ENCODE peak calls at places on chromosomes 5 and 9, in six cellular contexts. One of them, this sample, is unnamed.

GRCh38 chr9:106874031-106874430 is 11.1 kb downstream of the ZNF462 start:
- DNase-seq in thoracic aorta: no peak
- DNase-seq in fibroblast of pulmonary artery: no peak
- DNase-seq in left ventricle myocardium inferior: no peak
- DNase-seq in fibroblast of mammary gland: no peak
- DNase-seq in dorsolateral prefrontal cortex: no peak
- DNase-seq in this sample: no peak

GRCh38 chr5:154190652-154191304 is at the start of gene GALNT10:
- DNase-seq in dorsolateral prefrontal cortex: no peak
- DNase-seq in fibroblast of mammary gland: peak
- DNase-seq in thoracic aorta: no peak
- DNase-seq in fibroblast of pulmonary artery: peak
- DNase-seq in left ventricle myocardium inferior: peak
- DNase-seq in this sample: no peak

GRCh38 chr9:15187589-15187988 is 119.4 kb downstream of the TTC39B start:
- DNase-seq in dorsolateral prefrontal cortex: no peak
- DNase-seq in fibroblast of mammary gland: no peak
- DNase-seq in thoracic aorta: no peak
- DNase-seq in left ventricle myocardium inferior: no peak
- DNase-seq in fibroblast of pulmonary artery: no peak
- DNase-seq in this sample: no peak

GRCh38 chr5:154430961-154431630 is 14.7 kb upstream of the SAP30L start:
- DNase-seq in fibroblast of pulmonary artery: no peak
- DNase-seq in thoracic aorta: no peak
- DNase-seq in left ventricle myocardium inferior: no peak
- DNase-seq in fibroblast of mammary gland: no peak
- DNase-seq in dorsolateral prefrontal cortex: no peak
- DNase-seq in this sample: no peak

GRCh38 chr5:134113908-134114875 is at the start of gene TCF7:
- DNase-seq in left ventricle myocardium inferior: peak
- DNase-seq in fibroblast of mammary gland: peak
- DNase-seq in fibroblast of pulmonary artery: peak
- DNase-seq in thoracic aorta: peak
- DNase-seq in dorsolateral prefrontal cortex: no peak
- DNase-seq in this sample: peak

GRCh38 chr5:179302499-179303185 is 42.6 kb downstream of the ADAMTS2 start:
- DNase-seq in left ventricle myocardium inferior: no peak
- DNase-seq in fibroblast of mammary gland: no peak
- DNase-seq in dorsolateral prefrontal cortex: no peak
- DNase-seq in thoracic aorta: no peak
- DNase-seq in fibroblast of pulmonary artery: no peak
- DNase-seq in this sample: no peak

GRCh38 chr5:127849891-127850290 is 146.7 kb downstream of the CCDC192 start:
- DNase-seq in left ventricle myocardium inferior: no peak
- DNase-seq in fibroblast of pulmonary artery: no peak
- DNase-seq in thoracic aorta: no peak
- DNase-seq in fibroblast of mammary gland: no peak
- DNase-seq in dorsolateral prefrontal cortex: no peak
- DNase-seq in this sample: no peak

GRCh38 chr9:136025481-136025880 is 64.3 kb upstream of the UBAC1 start:
- DNase-seq in fibroblast of pulmonary artery: no peak
- DNase-seq in fibroblast of mammary gland: no peak
- DNase-seq in thoracic aorta: no peak
- DNase-seq in dorsolateral prefrontal cortex: no peak
- DNase-seq in left ventricle myocardium inferior: no peak
- DNase-seq in this sample: no peak

GRCh38 chr5:100840364-100840763 is 62.7 kb downstream of the ST8SIA4 start:
- DNase-seq in fibroblast of mammary gland: peak
- DNase-seq in thoracic aorta: no peak
- DNase-seq in fibroblast of pulmonary artery: peak
- DNase-seq in left ventricle myocardium inferior: no peak
- DNase-seq in dorsolateral prefrontal cortex: no peak
- DNase-seq in this sample: no peak

GRCh38 chr9:134419684-134420076 is 93.4 kb downstream of the RXRA start:
- DNase-seq in fibroblast of mammary gland: no peak
- DNase-seq in left ventricle myocardium inferior: no peak
- DNase-seq in thoracic aorta: no peak
- DNase-seq in fibroblast of pulmonary artery: no peak
- DNase-seq in dorsolateral prefrontal cortex: no peak
- DNase-seq in this sample: no peak

GRCh38 chr5:164818440-164818839 is 1313.0 kb downstream of the MAT2B start:
- DNase-seq in dorsolateral prefrontal cortex: no peak
- DNase-seq in thoracic aorta: no peak
- DNase-seq in fibroblast of pulmonary artery: no peak
- DNase-seq in left ventricle myocardium inferior: no peak
- DNase-seq in fibroblast of mammary gland: no peak
- DNase-seq in this sample: no peak

GRCh38 chr5:141369994-141370848 is at the start of gene PCDHGB3:
- DNase-seq in left ventricle myocardium inferior: peak
- DNase-seq in thoracic aorta: no peak
- DNase-seq in fibroblast of pulmonary artery: peak
- DNase-seq in fibroblast of mammary gland: peak
- DNase-seq in dorsolateral prefrontal cortex: no peak
- DNase-seq in this sample: no peak

GRCh38 chr9:76143834-76144233 is 250.4 kb downstream of the RFK start:
- DNase-seq in dorsolateral prefrontal cortex: no peak
- DNase-seq in left ventricle myocardium inferior: no peak
- DNase-seq in thoracic aorta: no peak
- DNase-seq in fibroblast of pulmonary artery: no peak
- DNase-seq in fibroblast of mammary gland: no peak
- DNase-seq in this sample: no peak

GRCh38 chr9:136212345-136212950 is 7.5 kb upstream of the LHX3 start:
- DNase-seq in dorsolateral prefrontal cortex: no peak
- DNase-seq in left ventricle myocardium inferior: no peak
- DNase-seq in thoracic aorta: no peak
- DNase-seq in fibroblast of mammary gland: no peak
- DNase-seq in fibroblast of pulmonary artery: no peak
- DNase-seq in this sample: no peak

GRCh38 chr5:135212361-135213033 is 178.5 kb upstream of the PITX1 start:
- DNase-seq in fibroblast of mammary gland: no peak
- DNase-seq in left ventricle myocardium inferior: no peak
- DNase-seq in thoracic aorta: no peak
- DNase-seq in dorsolateral prefrontal cortex: no peak
- DNase-seq in fibroblast of pulmonary artery: no peak
- DNase-seq in this sample: no peak

GRCh38 chr9:133715295-133715865 is 22.8 kb downstream of the SARDH start:
- DNase-seq in fibroblast of pulmonary artery: peak
- DNase-seq in thoracic aorta: no peak
- DNase-seq in left ventricle myocardium inferior: peak
- DNase-seq in dorsolateral prefrontal cortex: no peak
- DNase-seq in fibroblast of mammary gland: peak
- DNase-seq in this sample: no peak

GRCh38 chr5:109996246-109996645 is 306.5 kb downstream of the MAN2A1 start:
- DNase-seq in left ventricle myocardium inferior: no peak
- DNase-seq in fibroblast of mammary gland: peak
- DNase-seq in thoracic aorta: no peak
- DNase-seq in dorsolateral prefrontal cortex: no peak
- DNase-seq in fibroblast of pulmonary artery: no peak
- DNase-seq in this sample: no peak

GRCh38 chr9:70519912-70520724 is 105.7 kb upstream of the KLF9 start:
- DNase-seq in dorsolateral prefrontal cortex: no peak
- DNase-seq in fibroblast of mammary gland: no peak
- DNase-seq in thoracic aorta: no peak
- DNase-seq in left ventricle myocardium inferior: no peak
- DNase-seq in fibroblast of pulmonary artery: no peak
- DNase-seq in this sample: no peak

GRCh38 chr5:177443144-177443983 is 3.2 kb upstream of the PRR7 start:
- DNase-seq in fibroblast of pulmonary artery: no peak
- DNase-seq in dorsolateral prefrontal cortex: no peak
- DNase-seq in left ventricle myocardium inferior: no peak
- DNase-seq in fibroblast of mammary gland: no peak
- DNase-seq in thoracic aorta: no peak
- DNase-seq in this sample: no peak

GRCh38 chr9:137326436-137327060 is 24.5 kb upstream of the NRARP start:
- DNase-seq in fibroblast of mammary gland: no peak
- DNase-seq in thoracic aorta: no peak
- DNase-seq in left ventricle myocardium inferior: no peak
- DNase-seq in dorsolateral prefrontal cortex: no peak
- DNase-seq in fibroblast of pulmonary artery: no peak
- DNase-seq in this sample: no peak

GRCh38 chr9:127050581-127050980 is 71.9 kb downstream of the ANGPTL2 start:
- DNase-seq in thoracic aorta: no peak
- DNase-seq in fibroblast of pulmonary artery: no peak
- DNase-seq in dorsolateral prefrontal cortex: no peak
- DNase-seq in left ventricle myocardium inferior: no peak
- DNase-seq in fibroblast of mammary gland: no peak
- DNase-seq in this sample: no peak

GRCh38 chr9:129561594-129562281 is 59.2 kb downstream of the C9orf50 start:
- DNase-seq in left ventricle myocardium inferior: no peak
- DNase-seq in fibroblast of pulmonary artery: no peak
- DNase-seq in thoracic aorta: no peak
- DNase-seq in fibroblast of mammary gland: no peak
- DNase-seq in dorsolateral prefrontal cortex: no peak
- DNase-seq in this sample: no peak

GRCh38 chr9:137130176-137130755 is 8.7 kb upstream of the GRIN1 start:
- DNase-seq in dorsolateral prefrontal cortex: no peak
- DNase-seq in fibroblast of pulmonary artery: no peak
- DNase-seq in thoracic aorta: no peak
- DNase-seq in fibroblast of mammary gland: peak
- DNase-seq in left ventricle myocardium inferior: no peak
- DNase-seq in this sample: no peak

GRCh38 chr5:126499742-126500396 is 76.7 kb downstream of the GRAMD2B start:
- DNase-seq in left ventricle myocardium inferior: no peak
- DNase-seq in fibroblast of pulmonary artery: peak
- DNase-seq in fibroblast of mammary gland: peak
- DNase-seq in dorsolateral prefrontal cortex: no peak
- DNase-seq in thoracic aorta: no peak
- DNase-seq in this sample: no peak

GRCh38 chr5:93355691-93356090 is 225.3 kb downstream of the NR2F1-AS1 start:
- DNase-seq in thoracic aorta: no peak
- DNase-seq in left ventricle myocardium inferior: no peak
- DNase-seq in dorsolateral prefrontal cortex: no peak
- DNase-seq in fibroblast of mammary gland: no peak
- DNase-seq in fibroblast of pulmonary artery: no peak
- DNase-seq in this sample: no peak

GRCh38 chr5:38473008-38473407 is 83.4 kb downstream of the LIFR start:
- DNase-seq in dorsolateral prefrontal cortex: no peak
- DNase-seq in thoracic aorta: no peak
- DNase-seq in fibroblast of mammary gland: no peak
- DNase-seq in left ventricle myocardium inferior: peak
- DNase-seq in fibroblast of pulmonary artery: no peak
- DNase-seq in this sample: no peak

GRCh38 chr5:88877826-88878225 is 5.2 kb downstream of the MEF2C start:
- DNase-seq in fibroblast of mammary gland: peak
- DNase-seq in left ventricle myocardium inferior: no peak
- DNase-seq in thoracic aorta: no peak
- DNase-seq in dorsolateral prefrontal cortex: no peak
- DNase-seq in fibroblast of pulmonary artery: peak
- DNase-seq in this sample: no peak

GRCh38 chr9:124001445-124001799 is 10.1 kb upstream of the LHX2 start:
- DNase-seq in left ventricle myocardium inferior: no peak
- DNase-seq in fibroblast of pulmonary artery: no peak
- DNase-seq in thoracic aorta: no peak
- DNase-seq in fibroblast of mammary gland: no peak
- DNase-seq in dorsolateral prefrontal cortex: no peak
- DNase-seq in this sample: no peak

GRCh38 chr9:132546148-132547051 is 36.0 kb upstream of the BARHL1 start:
- DNase-seq in left ventricle myocardium inferior: peak
- DNase-seq in dorsolateral prefrontal cortex: no peak
- DNase-seq in fibroblast of pulmonary artery: peak
- DNase-seq in fibroblast of mammary gland: peak
- DNase-seq in thoracic aorta: no peak
- DNase-seq in this sample: no peak
- TF ChIP-seq CTCF in left ventricle myocardium inferior: peak
- TF ChIP-seq CTCF in dorsolateral prefrontal cortex: no peak
- TF ChIP-seq CTCF in fibroblast of pulmonary artery: peak
- TF ChIP-seq CTCF in fibroblast of mammary gland: no peak
- TF ChIP-seq CTCF in thoracic aorta: no peak
- TF ChIP-seq CTCF in this sample: no peak

GRCh38 chr5:125291447-125291846 is 545.0 kb upstream of the ZNF608 start:
- DNase-seq in dorsolateral prefrontal cortex: no peak
- DNase-seq in thoracic aorta: no peak
- DNase-seq in fibroblast of mammary gland: no peak
- DNase-seq in left ventricle myocardium inferior: no peak
- DNase-seq in fibroblast of pulmonary artery: no peak
- DNase-seq in this sample: no peak

GRCh38 chr5:125290935-125291334 is 544.5 kb upstream of the ZNF608 start:
- DNase-seq in left ventricle myocardium inferior: no peak
- DNase-seq in fibroblast of pulmonary artery: no peak
- DNase-seq in thoracic aorta: no peak
- DNase-seq in dorsolateral prefrontal cortex: no peak
- DNase-seq in fibroblast of mammary gland: no peak
- DNase-seq in this sample: no peak

GRCh38 chr5:125295405-125295872 is 549.0 kb upstream of the ZNF608 start:
- DNase-seq in dorsolateral prefrontal cortex: no peak
- DNase-seq in thoracic aorta: no peak
- DNase-seq in fibroblast of mammary gland: peak
- DNase-seq in left ventricle myocardium inferior: no peak
- DNase-seq in fibroblast of pulmonary artery: peak
- DNase-seq in this sample: no peak

GRCh38 chr5:125294844-125295243 is 548.4 kb upstream of the ZNF608 start:
- DNase-seq in thoracic aorta: no peak
- DNase-seq in fibroblast of pulmonary artery: no peak
- DNase-seq in left ventricle myocardium inferior: no peak
- DNase-seq in fibroblast of mammary gland: no peak
- DNase-seq in dorsolateral prefrontal cortex: no peak
- DNase-seq in this sample: no peak

GRCh38 chr5:125293223-125293622 is 546.8 kb upstream of the ZNF608 start:
- DNase-seq in left ventricle myocardium inferior: no peak
- DNase-seq in thoracic aorta: no peak
- DNase-seq in fibroblast of mammary gland: no peak
- DNase-seq in dorsolateral prefrontal cortex: no peak
- DNase-seq in fibroblast of pulmonary artery: no peak
- DNase-seq in this sample: no peak
- TF ChIP-seq CTCF in left ventricle myocardium inferior: no peak
- TF ChIP-seq CTCF in thoracic aorta: no peak
- TF ChIP-seq CTCF in fibroblast of mammary gland: no peak
- TF ChIP-seq CTCF in dorsolateral prefrontal cortex: no peak
- TF ChIP-seq CTCF in fibroblast of pulmonary artery: no peak
- TF ChIP-seq CTCF in this sample: no peak

GRCh38 chr5:13276143-13276542 is 668.3 kb downstream of the DNAH5 start:
- DNase-seq in thoracic aorta: no peak
- DNase-seq in dorsolateral prefrontal cortex: no peak
- DNase-seq in fibroblast of pulmonary artery: no peak
- DNase-seq in left ventricle myocardium inferior: no peak
- DNase-seq in fibroblast of mammary gland: no peak
- DNase-seq in this sample: no peak

DNA sequence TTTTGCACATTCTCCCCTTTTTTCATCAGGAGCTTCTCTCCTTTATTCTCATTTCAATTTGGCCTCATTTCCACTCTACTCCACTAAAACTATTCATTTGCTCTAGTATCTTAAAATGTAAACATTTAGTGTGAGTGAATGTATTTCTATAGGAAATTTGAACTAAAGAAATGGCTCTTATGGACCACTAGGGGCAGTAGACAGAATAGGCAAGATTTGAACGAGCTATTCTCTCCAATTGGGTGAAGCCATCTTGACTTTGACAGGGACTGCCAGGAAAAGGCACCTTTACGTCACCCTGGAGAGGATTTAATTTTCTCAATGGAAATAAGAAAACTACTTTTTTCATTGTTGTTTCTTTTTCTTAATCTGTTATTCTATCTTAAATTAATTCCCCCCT is 666.3 kb downstream of the DNAH5 start:
- DNase-seq in dorsolateral prefrontal cortex: no peak
- DNase-seq in thoracic aorta: no peak
- DNase-seq in fibroblast of mammary gland: no peak
- DNase-seq in left ventricle myocardium inferior: no peak
- DNase-seq in fibroblast of pulmonary artery: no peak
- DNase-seq in this sample: no peak
- TF ChIP-seq CTCF in dorsolateral prefrontal cortex: no peak
- TF ChIP-seq CTCF in thoracic aorta: no peak
- TF ChIP-seq CTCF in fibroblast of mammary gland: peak
- TF ChIP-seq CTCF in left ventricle myocardium inferior: no peak
- TF ChIP-seq CTCF in fibroblast of pulmonary artery: peak
- TF ChIP-seq CTCF in this sample: no peak

GRCh38 chr5:11046160-11046559 is 285.1 kb upstream of the DAP start:
- DNase-seq in left ventricle myocardium inferior: no peak
- DNase-seq in dorsolateral prefrontal cortex: peak
- DNase-seq in fibroblast of mammary gland: peak
- DNase-seq in thoracic aorta: no peak
- DNase-seq in fibroblast of pulmonary artery: no peak
- DNase-seq in this sample: no peak
- TF ChIP-seq CTCF in left ventricle myocardium inferior: no peak
- TF ChIP-seq CTCF in dorsolateral prefrontal cortex: peak
- TF ChIP-seq CTCF in fibroblast of mammary gland: no peak
- TF ChIP-seq CTCF in thoracic aorta: no peak
- TF ChIP-seq CTCF in fibroblast of pulmonary artery: no peak
- TF ChIP-seq CTCF in this sample: no peak

This sample was measured in omental fat pad.